ENCODE peak calls at places on chromosomes 12 and 14, in seven cellular contexts. E is H54; J is ovary; V is adipocyte; M is stimulated activated CD8-positive, alpha-beta memory T cell treated with anti-CD3 and anti-CD28 coated beads, Interleukin-4, amount 100 ng/mL, for 1 hour; L is NCI-H1092 treated with DMSO at 0.1 percent for 48 hours; W is esophagus squamous epithelium. B is an unnamed sample.

GRCh38 chr12:120994589-120995337 is 16.4 kb downstream of the HNF1A start:
- DNase-seq in V (no peak), E (no peak), M (no peak), J (no peak), L (no peak), W (no peak), B (no peak)

GRCh38 chr12:1277905-1278304 is 286.9 kb downstream of the ERC1 start:
- DNase-seq in E (no peak), L (no peak), W (no peak), V (no peak), M (no peak), J (no peak), B (no peak)

GRCh38 chr12:96094201-96094600 is 58.8 kb upstream of the LTA4H start:
- DNase-seq in V (no peak), W (no peak), L (peak; percentile 22), M (no peak), J (no peak), E (peak; percentile 67), B (no peak)

GRCh38 chr12:105072888-105073488 is 11.3 kb downstream of the ALDH1L2 start:
- DNase-seq in W (no peak), L (no peak), M (no peak), J (no peak), V (no peak), E (no peak), B (no peak)

GRCh38 chr12:65508281-65509035 is 230.0 kb downstream of the MSRB3 start:
- DNase-seq in J (no peak), M (no peak), L (no peak), W (no peak), V (no peak), E (no peak), B (no peak)

GRCh38 chr14:48096869-48097268 is 421.5 kb upstream of the MDGA2 start:
- DNase-seq in E (no peak), V (no peak), L (no peak), J (no peak), W (no peak), M (no peak), B (no peak)

GRCh38 chr12:81257952-81258551 is 180.2 kb downstream of the ACSS3 start:
- DNase-seq in L (peak; percentile 71), J (no peak), W (no peak), V (peak; percentile 83), M (no peak), E (no peak), B (no peak)

GRCh38 chr12:103854372-103854973 is 13.4 kb upstream of the NT5DC3 start:
- DNase-seq in L (peak; percentile 38), M (no peak), V (no peak), W (no peak), E (no peak), J (no peak), B (no peak)

GRCh38 chr12:13210543-13211190 is 14.1 kb downstream of the EMP1 start:
- DNase-seq in J (no peak), L (no peak), M (no peak), W (no peak), V (no peak), E (no peak), B (no peak)

GRCh38 chr12:19115285-19115684 is 14.2 kb upstream of the PLEKHA5 start:
- DNase-seq in J (no peak), M (no peak), W (no peak), E (no peak), V (no peak), L (no peak), B (no peak)

GRCh38 chr12:77042834-77043233 is 22.5 kb downstream of the E2F7 start:
- DNase-seq in W (no peak), J (no peak), E (no peak), V (no peak), L (no peak), M (no peak), B (no peak)

GRCh38 chr14:99563749-99564129 is 40.3 kb downstream of the CCDC85C start:
- DNase-seq in J (peak; percentile 26), L (no peak), M (no peak), E (no peak), W (no peak), V (no peak), B (no peak)

GRCh38 chr12:89085421-89085820 is 266.9 kb downstream of the DUSP6 start:
- DNase-seq in L (no peak), E (no peak), V (no peak), J (no peak), W (no peak), M (no peak), B (no peak)

GRCh38 chr12:105485321-105485910 is 154.9 kb downstream of the C12orf75 start:
- DNase-seq in W (no peak), J (peak; percentile 25), M (no peak), E (peak; percentile 37), L (no peak), V (peak; percentile 20), B (no peak)

GRCh38 chr14:80602931-80603330 is 338.6 kb downstream of the CEP128 start:
- DNase-seq in M (no peak), W (no peak), J (no peak), L (no peak), V (no peak), E (no peak), B (no peak)

GRCh38 chr14:71985538-71986234 is 53.5 kb downstream of the RGS6 start:
- DNase-seq in L (no peak), W (no peak), E (no peak), J (no peak), M (no peak), V (peak; percentile 55), B (no peak)

GRCh38 chr12:62123721-62124203 is 136.4 kb upstream of the USP15 start:
- DNase-seq in M (no peak), W (no peak), L (peak; percentile 20), V (peak; percentile 74), E (peak; percentile 4), J (peak; percentile 26), B (no peak)

GRCh38 chr12:76252031-76252430 is 96.2 kb downstream of the BBS10 start:
- DNase-seq in L (no peak), M (no peak), W (no peak), J (no peak), V (no peak), E (no peak), B (no peak)

GRCh38 chr12:106127289-106128126 is 11.2 kb downstream of the NUAK1 start:
- DNase-seq in J (no peak), E (no peak), W (no peak), V (peak; percentile 32), M (no peak), L (no peak), B (no peak)

GRCh38 chr14:36944307-36945010 is 227.9 kb downstream of the SLC25A21 start:
- DNase-seq in V (peak; percentile 69), W (no peak), E (no peak), M (no peak), J (no peak), L (no peak), B (no peak)

GRCh38 chr12:76346798-76347420 is 1.3 kb downstream of the BBS10 start:
- DNase-seq in V (peak; percentile 80), L (no peak), W (no peak), J (no peak), M (no peak), E (no peak), B (no peak)

GRCh38 chr12:51906452-51907082 is 737 bp upstream of the ACVRL1 start:
- DNase-seq in J (peak; percentile 21), W (no peak), V (no peak), E (no peak), M (no peak), L (no peak), B (no peak)

GRCh38 chr12:75207338-75208083 is 2.1 kb downstream of the KCNC2 start:
- DNase-seq in M (no peak), W (no peak), L (no peak), E (no peak), J (no peak), V (no peak), B (no peak)

B was measured in GOT3.